ENCODE peak calls at places on chromosome 17, in four cellular contexts. One of them, this sample, is unnamed.

GRCh38 chr17:31540602-31541307 is 149.3 kb downstream of the RAB11FIP4 start:
- DNase-seq in AG08395: no peak
- DNase-seq in RPMI7951: no peak
- DNase-seq in Karpas-422: no peak
- DNase-seq in this sample: no peak

GRCh38 chr17:61002316-61002736 is 324.7 kb downstream of the BCAS3 start:
- DNase-seq in Karpas-422: peak
- DNase-seq in AG08395: peak
- DNase-seq in RPMI7951: peak
- DNase-seq in this sample: no peak

GRCh38 chr17:63446981-63447687 is 1.0 kb upstream of the CYB561 start:
- DNase-seq in AG08395: no peak
- DNase-seq in RPMI7951: peak
- DNase-seq in Karpas-422: no peak
- DNase-seq in this sample: peak

GRCh38 chr17:68819465-68819864 is 135.7 kb downstream of the ABCA8 start:
- DNase-seq in AG08395: no peak
- DNase-seq in Karpas-422: no peak
- DNase-seq in RPMI7951: no peak
- DNase-seq in this sample: no peak

GRCh38 chr17:2869604-2870003 is 73.4 kb downstream of the RAP1GAP2 start:
- DNase-seq in RPMI7951: no peak
- DNase-seq in AG08395: no peak
- DNase-seq in Karpas-422: no peak
- DNase-seq in this sample: no peak

GRCh38 chr17:79097226-79098055 is 22.8 kb downstream of the ENGASE start:
- DNase-seq in Karpas-422: no peak
- DNase-seq in RPMI7951: no peak
- DNase-seq in AG08395: no peak
- DNase-seq in this sample: no peak

GRCh38 chr17:29049541-29050150 is 6.7 kb downstream of the PIPOX start:
- DNase-seq in RPMI7951: no peak
- DNase-seq in AG08395: no peak
- DNase-seq in Karpas-422: no peak
- DNase-seq in this sample: no peak

GRCh38 chr17:9520649-9521435 is 54.8 kb downstream of the STX8 start:
- DNase-seq in Karpas-422: no peak
- DNase-seq in AG08395: no peak
- DNase-seq in RPMI7951: no peak
- DNase-seq in this sample: no peak

GRCh38 chr17:9142772-9143494 is 121.6 kb downstream of the NTN1 start:
- DNase-seq in RPMI7951: no peak
- DNase-seq in Karpas-422: no peak
- DNase-seq in AG08395: no peak
- DNase-seq in this sample: no peak

GRCh38 chr17:60442271-60443201 is 20.2 kb downstream of the CHCT1 start:
- DNase-seq in Karpas-422: no peak
- DNase-seq in AG08395: peak
- DNase-seq in RPMI7951: peak
- DNase-seq in this sample: no peak

GRCh38 chr17:74443516-74444296 is 11.8 kb downstream of the GPRC5C start:
- DNase-seq in RPMI7951: no peak
- DNase-seq in AG08395: no peak
- DNase-seq in Karpas-422: no peak
- DNase-seq in this sample: no peak

GRCh38 chr17:74202879-74203432 is 522 bp upstream of the RPL38 start:
- DNase-seq in RPMI7951: no peak
- DNase-seq in Karpas-422: no peak
- DNase-seq in AG08395: no peak
- DNase-seq in this sample: no peak

GRCh38 chr17:1126801-1127550 is 52.8 kb downstream of the ABR start:
- DNase-seq in Karpas-422: no peak
- DNase-seq in RPMI7951: no peak
- DNase-seq in AG08395: no peak
- DNase-seq in this sample: no peak

GRCh38 chr17:4551141-4551540 is 4.0 kb downstream of the MYBBP1A start:
- DNase-seq in RPMI7951: no peak
- DNase-seq in Karpas-422: peak
- DNase-seq in AG08395: no peak
- DNase-seq in this sample: no peak

This sample was measured in GM06990.